ENCODE peak calls at places on chromosomes 3 and 15, in eight cellular contexts. P, T, B, W, L, U, M and X are unnamed samples.

GRCh38 chr3:4804161-4805058 is 174.8 kb upstream of the BHLHE40 start:
- DNase-seq in P (no peak), B (no peak), W (no peak), U (no peak), M (no peak), T (no peak), L (no peak), X (no peak)

GRCh38 chr3:138197058-138197457 is 10.0 kb downstream of the ARMC8 start:
- DNase-seq in L (no peak), U (no peak), B (peak; percentile 67), T (no peak), W (no peak), M (no peak), P (peak; percentile 52), X (peak; percentile 38)

GRCh38 chr3:21913791-21914190 is 162.8 kb upstream of the ZNF385D start:
- DNase-seq in M (no peak), U (no peak), T (peak; percentile 34), L (no peak), B (no peak), P (peak; percentile 56), W (no peak), X (no peak)

GRCh38 chr3:154081305-154081704 is 39.9 kb upstream of the ARHGEF26 start:
- DNase-seq in B (no peak), T (no peak), L (no peak), U (no peak), W (no peak), M (no peak), P (no peak), X (no peak)

GRCh38 chr3:186520957-186521842 is 23.0 kb downstream of the CRYGS start:
- DNase-seq in P (no peak), T (no peak), B (peak; percentile 36), U (no peak), M (no peak), W (no peak), L (peak; percentile 33), X (peak; percentile 78)

GRCh38 chr15:35209838-35210237 is 124.7 kb upstream of the NANOGP8 start:
- DNase-seq in U (no peak), W (no peak), L (no peak), T (no peak), M (no peak), P (no peak), B (no peak), X (no peak)

GRCh38 chr3:57331078-57331477 is 38.6 kb upstream of the ASB14 start:
- DNase-seq in L (no peak), W (no peak), P (no peak), T (no peak), M (no peak), U (no peak), B (no peak), X (no peak)

GRCh38 chr3:70090322-70090913 is 90.9 kb downstream of the SAMMSON start:
- DNase-seq in M (no peak), U (no peak), P (peak; percentile 53), T (no peak), W (no peak), L (no peak), B (peak; percentile 46), X (no peak)

GRCh38 chr3:17119198-17120072 is 234.7 kb downstream of the PLCL2 start:
- DNase-seq in M (peak; percentile 15), T (no peak), W (no peak), B (no peak), L (no peak), P (no peak), U (no peak), X (no peak)

GRCh38 chr3:17116007-17116659 is 231.4 kb downstream of the PLCL2 start:
- DNase-seq in W (no peak), T (no peak), L (no peak), U (no peak), M (no peak), B (no peak), P (no peak), X (no peak)

GRCh38 chr3:17118771-17119170 is 234.0 kb downstream of the PLCL2 start:
- DNase-seq in W (no peak), L (no peak), T (no peak), U (no peak), P (no peak), B (no peak), M (peak; percentile 21), X (no peak)

GRCh38 chr3:17111556-17111955 is 226.8 kb downstream of the PLCL2 start:
- DNase-seq in W (no peak), B (no peak), U (no peak), M (no peak), T (no peak), P (peak; percentile 28), L (no peak), X (peak; percentile 11)

GRCh38 chr3:17115186-17115585 is 230.4 kb downstream of the PLCL2 start:
- DNase-seq in P (no peak), B (no peak), L (no peak), W (no peak), T (no peak), U (no peak), M (no peak), X (no peak)
- TF ChIP-seq CTCF in P (no peak), B (no peak), L (no peak), W (no peak), T (no peak), U (no peak), M (no peak), X (no peak)

GRCh38 chr3:37445163-37445562 is 270.8 kb upstream of the LRRFIP2 start:
- DNase-seq in T (no peak), B (no peak), P (no peak), U (no peak), W (no peak), M (no peak), L (no peak), X (no peak)

GRCh38 chr3:37441689-37442088 is 267.3 kb upstream of the LRRFIP2 start:
- DNase-seq in P (no peak), M (no peak), U (no peak), B (no peak), W (no peak), L (no peak), T (no peak), X (no peak)

GRCh38 chr3:37447732-37448131 is 273.4 kb upstream of the LRRFIP2 start:
- DNase-seq in U (no peak), M (no peak), T (no peak), B (no peak), P (no peak), W (no peak), L (no peak), X (no peak)

GRCh38 chr3:37443363-37444035 is 269.1 kb upstream of the LRRFIP2 start:
- DNase-seq in L (no peak), B (no peak), U (no peak), W (no peak), P (no peak), M (no peak), T (no peak), X (no peak)

GRCh38 chr3:37442397-37442796 is 268.0 kb upstream of the LRRFIP2 start:
- DNase-seq in U (no peak), T (no peak), W (no peak), P (no peak), B (no peak), M (no peak), L (no peak), X (no peak)
- TF ChIP-seq CTCF in U (no peak), T (no peak), W (no peak), P (no peak), B (no peak), M (no peak), L (no peak), X (no peak)

DNA sequence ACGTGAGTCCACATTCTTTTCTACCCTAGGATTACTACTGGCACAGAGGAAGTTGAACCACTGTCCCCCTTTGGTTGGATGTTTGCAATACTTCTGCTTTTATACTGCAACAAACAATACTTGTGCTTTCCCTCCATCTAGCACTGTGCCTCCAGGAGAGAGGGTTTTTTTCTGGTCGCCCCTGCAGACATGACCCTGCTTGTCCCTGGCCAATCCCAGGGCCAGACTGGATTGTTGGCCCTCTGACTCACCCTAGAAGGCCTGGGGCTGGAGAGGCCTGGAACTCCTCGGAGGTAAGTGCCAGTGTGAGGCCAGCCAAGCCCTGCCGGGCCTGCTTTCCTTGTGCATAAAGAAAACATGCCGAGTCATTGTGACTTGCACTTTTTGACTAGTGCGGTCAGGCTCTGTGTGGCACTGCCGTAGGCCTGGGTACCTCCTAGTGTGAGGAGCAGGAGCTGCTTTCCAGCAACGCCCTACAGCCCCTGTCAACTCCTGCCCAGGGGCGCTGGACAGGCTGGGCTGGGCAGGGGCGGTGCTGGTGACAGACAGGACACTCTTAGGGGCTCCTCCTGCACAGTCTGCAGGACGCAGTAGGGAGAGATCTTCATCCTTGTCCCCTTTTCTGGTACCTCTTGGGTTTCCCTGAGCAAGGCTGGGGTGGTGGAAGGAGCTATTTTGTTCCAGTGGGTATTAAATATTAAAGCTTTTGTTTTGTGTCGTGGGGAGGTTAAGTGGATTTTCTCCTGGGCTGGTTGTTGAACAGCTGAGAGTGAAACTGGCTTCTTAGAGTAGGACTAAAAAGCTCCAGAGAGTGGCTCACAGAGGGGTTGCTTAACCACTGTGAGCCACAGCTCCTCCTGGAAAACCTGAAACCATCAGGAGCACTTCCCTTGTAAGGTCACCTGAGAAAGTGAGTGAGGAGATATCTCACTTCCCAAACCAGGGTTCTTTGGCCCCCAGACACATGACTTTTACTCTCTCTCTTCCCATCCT is 14.4 kb upstream of the TKT start:
- DNase-seq in B (peak; percentile 94), L (no peak), P (peak; percentile 98), T (peak; percentile 89), M (peak; percentile 88), U (no peak), W (peak; percentile 78), X (peak; percentile 16)
- TF ChIP-seq CTCF in B (peak; percentile 6), L (no peak), P (no peak), T (no peak), M (no peak), U (no peak), W (no peak), X (no peak)

GRCh38 chr3:142930510-142930909 is 33.0 kb downstream of the PAQR9 start:
- DNase-seq in B (no peak), P (peak; percentile 4), T (no peak), W (no peak), M (no peak), U (no peak), L (no peak), X (no peak)
- TF ChIP-seq CTCF in B (no peak), P (peak; percentile 4), T (no peak), W (no peak), M (no peak), U (no peak), L (no peak), X (no peak)